ENCODE peak calls at places on chromosomes 16 and 17, in nine cellular contexts. W, R, L, Z, N, C, Q, I and K are unnamed samples.

GRCh38 chr17:38577244-38577643 is 28.5 kb downstream of the SRCIN1 start:
- DNase-seq in L (no peak), Q (no peak), Z (peak; percentile 84), I (no peak), R (no peak), W (no peak), N (no peak), C (no peak), K (no peak)

GRCh38 chr17:50731575-50732460 is 12.4 kb downstream of the LUC7L3 start:
- DNase-seq in N (no peak), I (no peak), Q (no peak), W (no peak), Z (no peak), C (no peak), L (no peak), R (no peak), K (no peak)

GRCh38 chr16:50038756-50039529 is 13.9 kb downstream of the CNEP1R1 start:
- DNase-seq in Z (no peak), Q (no peak), W (no peak), R (no peak), C (peak; percentile 7), I (no peak), L (no peak), N (no peak), K (no peak)

GRCh38 chr17:22512997-22513538 is 820.7 kb downstream of the KCNJ18 start:
- DNase-seq in C (no peak), N (no peak), R (no peak), Z (no peak), Q (no peak), L (no peak), I (no peak), W (no peak), K (no peak)

GRCh38 chr16:47461598-47462266 is 601 bp downstream of the PHKB start:
- DNase-seq in Q (no peak), N (no peak), W (no peak), L (peak; percentile 92), Z (peak; percentile 84), I (no peak), C (peak; percentile 60), R (peak; percentile 64), K (peak; percentile 29)

GRCh38 chr17:34099859-34100258 is 155.2 kb upstream of the CCL2 start:
- DNase-seq in Z (no peak), N (no peak), W (no peak), I (no peak), C (no peak), L (no peak), Q (no peak), R (no peak), K (no peak)

GRCh38 chr17:56064506-56064905 is 88.8 kb upstream of the ANKFN1 start:
- DNase-seq in C (no peak), W (no peak), Z (no peak), Q (no peak), L (no peak), I (no peak), R (no peak), N (no peak), K (no peak)

GRCh38 chr17:80251966-80252365 is 8.7 kb upstream of the RNF213 start:
- DNase-seq in I (no peak), Q (no peak), R (no peak), C (no peak), N (no peak), L (no peak), Z (no peak), W (no peak), K (no peak)

GRCh38 chr17:14760719-14761425 is 460.0 kb downstream of the HS3ST3B1 start:
- DNase-seq in Z (no peak), I (no peak), R (no peak), C (no peak), Q (no peak), L (no peak), W (no peak), N (no peak), K (no peak)

GRCh38 chr17:63364944-63365343 is 81.2 kb downstream of the CYB561 start:
- DNase-seq in C (no peak), L (no peak), N (no peak), W (no peak), Q (no peak), Z (no peak), I (no peak), R (no peak), K (no peak)

GRCh38 chr17:20066253-20066652 is 57.1 kb downstream of the SPECC1 start:
- DNase-seq in C (peak; percentile 90), Q (no peak), N (peak; percentile 55), R (peak; percentile 79), W (peak; percentile 16), Z (peak; percentile 46), L (peak; percentile 91), I (peak; percentile 74), K (peak; percentile 11)

GRCh38 chr16:28277537-28278388 is 14.6 kb upstream of the SBK1 start:
- DNase-seq in Z (peak; percentile 96), R (peak; percentile 79), W (peak; percentile 7), Q (peak; percentile 95), I (peak; percentile 37), L (peak; percentile 57), N (peak; percentile 86), C (peak; percentile 84), K (no peak)
- H3K4me3 ChIP-seq in Z (peak overlapping the region; percentile 75), R (peak overlapping the region; percentile 42), W (peak overlapping the region; percentile 58), Q (peak overlapping the region; percentile 90), I (peak overlapping the region; percentile 60), L (peak overlapping the region; percentile 55), N (peak overlapping the region; percentile 56), C (peak overlapping the region; percentile 21), K (peak overlapping the region; percentile 61)

GRCh38 chr16:13756411-13756810 is 163.5 kb upstream of the ERCC4 start:
- DNase-seq in I (no peak), N (no peak), C (no peak), Z (no peak), Q (no peak), W (no peak), L (no peak), R (no peak), K (no peak)
- H3K4me3 ChIP-seq in I (no peak overlapping the region), N (no peak overlapping the region), C (no peak overlapping the region), Z (no peak overlapping the region), Q (no peak overlapping the region), W (no peak overlapping the region), L (no peak overlapping the region), R (no peak overlapping the region), K (no peak overlapping the region)

GRCh38 chr16:56764835-56765234 is 34.9 kb downstream of the NUP93 start:
- DNase-seq in Q (no peak), R (no peak), I (no peak), N (no peak), C (no peak), Z (no peak), W (no peak), L (no peak), K (no peak)
- H3K4me3 ChIP-seq in Q (no peak overlapping the region), R (no peak overlapping the region), I (no peak overlapping the region), N (no peak overlapping the region), C (no peak overlapping the region), Z (no peak overlapping the region), W (no peak overlapping the region), L (no peak overlapping the region), K (no peak overlapping the region)

DNA sequence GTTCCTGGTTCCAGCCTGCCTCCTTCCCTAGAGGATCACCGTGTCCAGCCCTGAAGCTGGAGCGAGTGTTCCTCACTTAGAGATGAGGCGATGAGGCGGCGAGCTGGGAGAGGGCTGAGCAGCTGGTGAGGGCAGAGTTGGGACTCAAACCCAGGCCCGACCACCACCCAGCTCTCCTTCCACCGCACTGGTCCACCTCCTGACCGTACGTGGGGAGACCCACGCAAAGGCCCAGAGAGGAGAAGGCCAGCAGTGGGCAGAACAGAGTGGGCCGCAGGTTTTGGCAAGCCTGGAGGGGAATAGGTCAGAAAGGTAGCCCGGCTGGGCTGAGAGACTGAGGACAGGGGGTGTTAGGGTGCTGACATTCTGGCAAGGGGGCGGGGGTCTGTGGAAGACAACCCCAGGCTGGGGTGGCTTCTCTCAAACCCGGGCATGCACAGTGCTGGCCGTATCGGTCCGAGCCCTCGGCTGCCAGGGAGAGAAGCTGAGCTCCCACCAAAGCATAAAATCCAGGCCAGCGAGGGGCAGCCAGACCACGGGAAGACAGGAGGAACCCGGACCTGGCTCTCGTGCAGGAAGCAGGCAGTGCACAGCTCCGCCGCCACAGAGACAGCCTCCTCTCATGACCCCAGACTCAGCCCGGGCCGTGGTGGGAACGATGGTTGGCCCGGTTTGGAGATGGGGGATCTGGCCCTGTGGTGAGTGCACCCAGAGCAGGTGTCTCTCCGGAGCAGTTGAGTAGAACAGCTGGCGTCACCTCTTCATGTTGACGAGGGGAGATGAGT is 24.9 kb downstream of the MLYCD start:
- DNase-seq in C (no peak), Z (peak; percentile 22), N (no peak), Q (no peak), L (no peak), W (no peak), I (no peak), R (no peak), K (no peak)
- H3K4me3 ChIP-seq in C (no peak overlapping the region), Z (no peak overlapping the region), N (no peak overlapping the region), Q (no peak overlapping the region), L (no peak overlapping the region), W (no peak overlapping the region), I (no peak overlapping the region), R (no peak overlapping the region), K (no peak overlapping the region)